ENCODE peak calls at places on chromosomes 12 and 14, in six cellular contexts. K is left colon, Y is gastrocnemius medialis, N is Right ventricle myocardium superior, S is T-helper 1 cell, M is NCI-H774. E is an unnamed sample.

GRCh38 chr12:116933101-116933500 is 22.4 kb downstream of the FBXW8 start:
- DNase-seq in K (no peak), Y (no peak), N (no peak), S (no peak), M (no peak), E (no peak)

GRCh38 chr14:65297744-65298143 is 114.8 kb upstream of the FUT8 start:
- DNase-seq in K (peak), Y (no peak), N (no peak), S (no peak), M (peak), E (no peak)

GRCh38 chr14:45492876-45493275 is 239.9 kb upstream of the MIS18BP1 start:
- DNase-seq in K (no peak), Y (no peak), N (no peak), S (no peak), M (no peak), E (no peak)

GRCh38 chr14:90615444-90616095 is 200.7 kb downstream of the TTC7B start:
- DNase-seq in K (no peak), Y (no peak), N (no peak), S (no peak), M (no peak), E (no peak)

GRCh38 chr12:131025939-131026702 is 72.4 kb downstream of the ADGRD1 start:
- DNase-seq in K (no peak), Y (no peak), N (no peak), S (no peak), M (no peak), E (no peak)

GRCh38 chr12:128820723-128821432 is 2.9 kb downstream of the SLC15A4 start:
- DNase-seq in K (peak), Y (peak), N (peak), S (no peak), M (no peak), E (peak)

GRCh38 chr14:36173161-36173560 is 3.4 kb downstream of the PTCSC3 start:
- DNase-seq in K (no peak), Y (no peak), N (no peak), S (no peak), M (no peak), E (no peak)

GRCh38 chr12:77685112-77685511 is 145.6 kb upstream of the NAV3 start:
- DNase-seq in K (peak), Y (peak), N (no peak), S (no peak), M (peak), E (peak)

GRCh38 chr14:100780646-100781355 is 45.1 kb upstream of the MEG3 start:
- DNase-seq in K (peak), Y (no peak), N (no peak), S (no peak), M (no peak), E (no peak)

GRCh38 chr12:58310368-58310767 is 369.0 kb downstream of the ATP23 start:
- DNase-seq in K (no peak), Y (no peak), N (no peak), S (no peak), M (no peak), E (no peak)

GRCh38 chr12:109797905-109798669 is 35.1 kb downstream of the TRPV4 start:
- DNase-seq in K (no peak), Y (no peak), N (no peak), S (no peak), M (no peak), E (peak)

GRCh38 chr12:31922341-31923062 is 36.7 kb upstream of the RESF1 start:
- DNase-seq in K (no peak), Y (no peak), N (no peak), S (no peak), M (no peak), E (peak)

GRCh38 chr12:22625671-22626251 is 790 bp downstream of the ETNK1 start:
- DNase-seq in K (peak), Y (peak), N (no peak), S (peak), M (no peak), E (peak)

GRCh38 chr14:89533761-89534160 is 116.7 kb upstream of the FOXN3 start:
- DNase-seq in K (no peak), Y (no peak), N (no peak), S (no peak), M (no peak), E (no peak)

GRCh38 chr12:75951399-75952228 is 80.0 kb downstream of the PHLDA1 start:
- DNase-seq in K (no peak), Y (no peak), N (no peak), S (no peak), M (no peak), E (no peak)

GRCh38 chr12:103560604-103561101 is 26.4 kb upstream of the STAB2 start:
- DNase-seq in K (no peak), Y (no peak), N (no peak), S (no peak), M (no peak), E (no peak)

GRCh38 chr14:24721772-24722171 is 87.8 kb upstream of the GZMB start:
- DNase-seq in K (no peak), Y (no peak), N (no peak), S (no peak), M (no peak), E (no peak)

GRCh38 chr12:28415755-28416154 is 225.5 kb downstream of the CCDC91 start:
- DNase-seq in K (no peak), Y (no peak), N (no peak), S (no peak), M (no peak), E (no peak)

GRCh38 chr14:61388173-61388975 is 67.0 kb downstream of the PRKCH start:
- DNase-seq in K (no peak), Y (no peak), N (no peak), S (no peak), M (no peak), E (peak)

GRCh38 chr14:94581127-94581999 is at the start of gene SERPINA5:
- DNase-seq in K (no peak), Y (peak), N (peak), S (no peak), M (no peak), E (no peak)

GRCh38 chr14:35390577-35391387 is 13.8 kb downstream of the NFKBIA start:
- DNase-seq in K (no peak), Y (no peak), N (peak), S (no peak), M (peak), E (peak)

GRCh38 chr14:77457115-77457521 is 283 bp downstream of the VIPAS39 start:
- DNase-seq in K (no peak), Y (no peak), N (no peak), S (no peak), M (no peak), E (no peak)

GRCh38 chr12:115691123-115691522 is 586.4 kb downstream of the MED13L start:
- DNase-seq in K (no peak), Y (no peak), N (no peak), S (no peak), M (no peak), E (no peak)

GRCh38 chr12:57151741-57152407 is 4.5 kb upstream of the LRP1-AS start:
- DNase-seq in K (no peak), Y (no peak), N (peak), S (no peak), M (no peak), E (no peak)

GRCh38 chr14:91277546-91278382 is 33.3 kb upstream of the GPR68 start:
- DNase-seq in K (no peak), Y (no peak), N (no peak), S (no peak), M (no peak), E (no peak)

GRCh38 chr14:77409131-77409533 is 14.2 kb downstream of the NOXRED1 start:
- DNase-seq in K (no peak), Y (no peak), N (no peak), S (no peak), M (no peak), E (peak)

GRCh38 chr14:46574236-46574970 is 77.2 kb downstream of the RPL10L start:
- DNase-seq in K (no peak), Y (no peak), N (no peak), S (no peak), M (no peak), E (no peak)

GRCh38 chr12:96170328-96170727 is 23.8 kb upstream of the ELK3 start:
- DNase-seq in K (no peak), Y (no peak), N (peak), S (no peak), M (no peak), E (no peak)

GRCh38 chr14:86852530-86852929 is 1140.5 kb downstream of the GALC start:
- DNase-seq in K (no peak), Y (no peak), N (no peak), S (no peak), M (no peak), E (no peak)

GRCh38 chr12:103930787-103931536 is 752 bp downstream of the HSP90B1 start:
- DNase-seq in K (peak), Y (no peak), N (peak), S (no peak), M (no peak), E (peak)

GRCh38 chr12:94263905-94264655 is 115.7 kb downstream of the PLXNC1 start:
- DNase-seq in K (no peak), Y (no peak), N (no peak), S (no peak), M (no peak), E (no peak)

GRCh38 chr14:95098984-95099599 is 58.2 kb downstream of the DICER1 start:
- DNase-seq in K (peak), Y (peak), N (peak), S (peak), M (peak), E (peak)

GRCh38 chr12:6285532-6286306 is 24.8 kb upstream of the PLEKHG6 start:
- DNase-seq in K (no peak), Y (no peak), N (no peak), S (no peak), M (no peak), E (no peak)

GRCh38 chr12:6116481-6117021 is 7.9 kb downstream of the VWF start:
- DNase-seq in K (no peak), Y (no peak), N (no peak), S (no peak), M (no peak), E (no peak)

GRCh38 chr12:65171870-65172269 is 2.5 kb downstream of the LEMD3 start:
- DNase-seq in K (no peak), Y (no peak), N (no peak), S (no peak), M (no peak), E (no peak)

GRCh38 chr14:22047105-22047504 is 373.5 kb upstream of the OR4E1 start:
- DNase-seq in K (no peak), Y (no peak), N (no peak), S (no peak), M (no peak), E (peak)

GRCh38 chr12:88553941-88554658 is 26.2 kb downstream of the KITLG start:
- DNase-seq in K (no peak), Y (peak), N (no peak), S (no peak), M (peak), E (no peak)

GRCh38 chr14:102171173-102172020 is 31.7 kb downstream of the WDR20 start:
- DNase-seq in K (no peak), Y (no peak), N (no peak), S (no peak), M (no peak), E (no peak)

E was measured in activated CD8-positive, alpha-beta T cell treated with anti-CD3 and anti-CD28 coated beads for 36 hours.